ENCODE peak calls at places on chromosome 10, in eight cellular contexts. One of them, this sample, is unnamed.

GRCh38 chr10:115624448-115624847 is 531.3 kb downstream of the ATRNL1 start:
- DNase-seq in PC-3: no peak
- DNase-seq in MM.1S: no peak
- DNase-seq in neural progenitor cell: no peak
- DNase-seq in hepatocyte: peak; percentile 5
- DNase-seq in SK-N-SH: no peak
- DNase-seq in HCT116: no peak
- DNase-seq in GM23248: no peak
- DNase-seq in this sample: no peak

GRCh38 chr10:119687192-119688032 is 36.2 kb downstream of the BAG3 start:
- DNase-seq in neural progenitor cell: peak; percentile 81
- DNase-seq in HCT116: no peak
- DNase-seq in PC-3: peak; percentile 31
- DNase-seq in SK-N-SH: no peak
- DNase-seq in GM23248: no peak
- DNase-seq in MM.1S: no peak
- DNase-seq in hepatocyte: peak; percentile 33
- DNase-seq in this sample: no peak

GRCh38 chr10:83076443-83076842 is 1062.9 kb upstream of the GHITM start:
- DNase-seq in HCT116: no peak
- DNase-seq in neural progenitor cell: no peak
- DNase-seq in hepatocyte: no peak
- DNase-seq in MM.1S: no peak
- DNase-seq in PC-3: no peak
- DNase-seq in GM23248: no peak
- DNase-seq in SK-N-SH: no peak
- DNase-seq in this sample: no peak

GRCh38 chr10:83127942-83128575 is 1011.2 kb upstream of the GHITM start:
- DNase-seq in GM23248: no peak
- DNase-seq in SK-N-SH: no peak
- DNase-seq in PC-3: no peak
- DNase-seq in hepatocyte: no peak
- DNase-seq in HCT116: no peak
- DNase-seq in MM.1S: no peak
- DNase-seq in neural progenitor cell: no peak
- DNase-seq in this sample: no peak

GRCh38 chr10:17787087-17787942 is 21.8 kb upstream of the MRC1 start:
- DNase-seq in hepatocyte: peak; percentile 78
- DNase-seq in HCT116: peak; percentile 62
- DNase-seq in neural progenitor cell: no peak
- DNase-seq in PC-3: peak; percentile 81
- DNase-seq in MM.1S: no peak
- DNase-seq in GM23248: peak; percentile 97
- DNase-seq in SK-N-SH: no peak
- DNase-seq in this sample: no peak

GRCh38 chr10:94150541-94151184 is 156.9 kb downstream of the PLCE1 start:
- DNase-seq in MM.1S: no peak
- DNase-seq in hepatocyte: no peak
- DNase-seq in HCT116: no peak
- DNase-seq in neural progenitor cell: no peak
- DNase-seq in SK-N-SH: no peak
- DNase-seq in GM23248: no peak
- DNase-seq in PC-3: no peak
- DNase-seq in this sample: no peak

GRCh38 chr10:69742928-69743602 is 58.6 kb upstream of the COL13A1 start:
- DNase-seq in GM23248: peak; percentile 63
- DNase-seq in HCT116: peak; percentile 18
- DNase-seq in hepatocyte: peak; percentile 55
- DNase-seq in PC-3: peak; percentile 56
- DNase-seq in SK-N-SH: peak; percentile 64
- DNase-seq in MM.1S: no peak
- DNase-seq in neural progenitor cell: peak; percentile 72
- DNase-seq in this sample: no peak

GRCh38 chr10:72080042-72081035 is 8.0 kb downstream of the SPOCK2 start:
- DNase-seq in GM23248: no peak
- DNase-seq in SK-N-SH: no peak
- DNase-seq in MM.1S: no peak
- DNase-seq in PC-3: peak; percentile 60
- DNase-seq in hepatocyte: no peak
- DNase-seq in HCT116: no peak
- DNase-seq in neural progenitor cell: no peak
- DNase-seq in this sample: no peak

GRCh38 chr10:90418869-90419652 is 438.8 kb downstream of the HTR7 start:
- DNase-seq in SK-N-SH: no peak
- DNase-seq in GM23248: no peak
- DNase-seq in MM.1S: no peak
- DNase-seq in PC-3: peak; percentile 85
- DNase-seq in HCT116: peak; percentile 8
- DNase-seq in hepatocyte: peak; percentile 48
- DNase-seq in neural progenitor cell: no peak
- DNase-seq in this sample: no peak

GRCh38 chr10:46543379-46544014 is 13.0 kb downstream of the GPRIN2 start:
- DNase-seq in PC-3: no peak
- DNase-seq in MM.1S: no peak
- DNase-seq in HCT116: no peak
- DNase-seq in neural progenitor cell: no peak
- DNase-seq in hepatocyte: no peak
- DNase-seq in SK-N-SH: peak; percentile 31
- DNase-seq in GM23248: no peak
- DNase-seq in this sample: no peak

GRCh38 chr10:80452688-80453391 is 1.3 kb upstream of the TSPAN14 start:
- DNase-seq in HCT116: no peak
- DNase-seq in hepatocyte: no peak
- DNase-seq in SK-N-SH: no peak
- DNase-seq in MM.1S: no peak
- DNase-seq in GM23248: no peak
- DNase-seq in neural progenitor cell: no peak
- DNase-seq in PC-3: no peak
- DNase-seq in this sample: no peak

GRCh38 chr10:110056822-110057221 is 49.0 kb downstream of the ADD3 start:
- DNase-seq in GM23248: peak; percentile 62
- DNase-seq in neural progenitor cell: no peak
- DNase-seq in PC-3: no peak
- DNase-seq in hepatocyte: no peak
- DNase-seq in SK-N-SH: no peak
- DNase-seq in HCT116: no peak
- DNase-seq in MM.1S: no peak
- DNase-seq in this sample: no peak

GRCh38 chr10:12332572-12333381 is 16.6 kb upstream of the CAMK1D start:
- DNase-seq in SK-N-SH: no peak
- DNase-seq in hepatocyte: no peak
- DNase-seq in GM23248: peak; percentile 35
- DNase-seq in HCT116: no peak
- DNase-seq in neural progenitor cell: no peak
- DNase-seq in PC-3: no peak
- DNase-seq in MM.1S: no peak
- DNase-seq in this sample: no peak

GRCh38 chr10:1968257-1969025 is 231.1 kb upstream of the ADARB2 start:
- DNase-seq in HCT116: no peak
- DNase-seq in SK-N-SH: no peak
- DNase-seq in MM.1S: no peak
- DNase-seq in neural progenitor cell: no peak
- DNase-seq in GM23248: no peak
- DNase-seq in PC-3: no peak
- DNase-seq in hepatocyte: no peak
- DNase-seq in this sample: no peak

GRCh38 chr10:10911035-10911434 is 106.6 kb upstream of the CELF2 start:
- DNase-seq in GM23248: no peak
- DNase-seq in HCT116: no peak
- DNase-seq in PC-3: no peak
- DNase-seq in MM.1S: no peak
- DNase-seq in SK-N-SH: no peak
- DNase-seq in hepatocyte: no peak
- DNase-seq in neural progenitor cell: no peak
- DNase-seq in this sample: no peak

GRCh38 chr10:132257271-132257670 is 50.5 kb downstream of the STK32C start:
- DNase-seq in HCT116: no peak
- DNase-seq in GM23248: peak; percentile 89
- DNase-seq in neural progenitor cell: no peak
- DNase-seq in SK-N-SH: peak; percentile 63
- DNase-seq in PC-3: peak; percentile 39
- DNase-seq in hepatocyte: no peak
- DNase-seq in MM.1S: no peak
- DNase-seq in this sample: no peak

GRCh38 chr10:58513189-58514101 is 773 bp downstream of the BICC1 start:
- DNase-seq in MM.1S: no peak
- DNase-seq in HCT116: no peak
- DNase-seq in GM23248: peak; percentile 70
- DNase-seq in PC-3: peak; percentile 71
- DNase-seq in neural progenitor cell: peak; percentile 73
- DNase-seq in hepatocyte: peak; percentile 42
- DNase-seq in SK-N-SH: peak; percentile 63
- DNase-seq in this sample: no peak

DNA sequence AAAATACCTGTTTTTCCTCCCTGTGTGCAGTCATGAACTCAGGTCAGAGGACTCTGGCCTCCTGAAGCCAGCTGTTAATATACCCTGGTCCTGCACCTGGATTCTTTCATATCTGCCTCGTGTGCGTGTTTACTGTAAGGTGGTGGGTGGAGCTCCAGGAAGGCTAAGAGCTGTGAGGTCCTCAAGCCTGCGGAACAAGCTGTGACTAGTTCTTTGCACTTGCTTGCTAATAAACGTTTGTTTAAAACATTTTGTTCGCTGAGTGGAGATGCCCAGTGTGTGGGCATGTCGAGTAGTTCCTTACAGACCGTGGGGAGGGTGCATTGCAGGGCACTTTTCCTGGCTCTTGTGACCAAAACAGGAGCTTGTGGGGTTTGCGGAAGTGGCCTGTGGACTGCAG is 139.0 kb downstream of the DOCK1 start:
- DNase-seq in SK-N-SH: no peak
- DNase-seq in HCT116: no peak
- DNase-seq in neural progenitor cell: no peak
- DNase-seq in GM23248: no peak
- DNase-seq in PC-3: no peak
- DNase-seq in MM.1S: no peak
- DNase-seq in hepatocyte: peak; percentile 59
- DNase-seq in this sample: no peak
- H3K4me3 ChIP-seq in SK-N-SH: no peak overlapping the region
- H3K4me3 ChIP-seq in HCT116: no peak overlapping the region
- H3K4me3 ChIP-seq in neural progenitor cell: no peak overlapping the region
- H3K4me3 ChIP-seq in GM23248: no peak overlapping the region
- H3K4me3 ChIP-seq in PC-3: no peak overlapping the region
- H3K4me3 ChIP-seq in MM.1S: no peak overlapping the region
- H3K4me3 ChIP-seq in hepatocyte: no peak overlapping the region
- H3K4me3 ChIP-seq in this sample: no peak overlapping the region

GRCh38 chr10:130515670-130516069 is 379.5 kb downstream of the GLRX3 start:
- DNase-seq in MM.1S: no peak
- DNase-seq in SK-N-SH: no peak
- DNase-seq in HCT116: no peak
- DNase-seq in PC-3: no peak
- DNase-seq in hepatocyte: no peak
- DNase-seq in neural progenitor cell: no peak
- DNase-seq in GM23248: no peak
- DNase-seq in this sample: no peak

GRCh38 chr10:130510755-130511154 is 374.6 kb downstream of the GLRX3 start:
- DNase-seq in MM.1S: no peak
- DNase-seq in HCT116: no peak
- DNase-seq in GM23248: no peak
- DNase-seq in hepatocyte: no peak
- DNase-seq in SK-N-SH: no peak
- DNase-seq in PC-3: no peak
- DNase-seq in neural progenitor cell: no peak
- DNase-seq in this sample: no peak

GRCh38 chr10:130513686-130514476 is 377.7 kb downstream of the GLRX3 start:
- DNase-seq in HCT116: no peak
- DNase-seq in MM.1S: no peak
- DNase-seq in PC-3: no peak
- DNase-seq in SK-N-SH: no peak
- DNase-seq in neural progenitor cell: no peak
- DNase-seq in GM23248: no peak
- DNase-seq in hepatocyte: no peak
- DNase-seq in this sample: no peak

GRCh38 chr10:130511801-130512200 is 375.6 kb downstream of the GLRX3 start:
- DNase-seq in MM.1S: peak; percentile 79
- DNase-seq in hepatocyte: no peak
- DNase-seq in SK-N-SH: no peak
- DNase-seq in PC-3: no peak
- DNase-seq in HCT116: no peak
- DNase-seq in neural progenitor cell: no peak
- DNase-seq in GM23248: no peak
- DNase-seq in this sample: no peak

DNA sequence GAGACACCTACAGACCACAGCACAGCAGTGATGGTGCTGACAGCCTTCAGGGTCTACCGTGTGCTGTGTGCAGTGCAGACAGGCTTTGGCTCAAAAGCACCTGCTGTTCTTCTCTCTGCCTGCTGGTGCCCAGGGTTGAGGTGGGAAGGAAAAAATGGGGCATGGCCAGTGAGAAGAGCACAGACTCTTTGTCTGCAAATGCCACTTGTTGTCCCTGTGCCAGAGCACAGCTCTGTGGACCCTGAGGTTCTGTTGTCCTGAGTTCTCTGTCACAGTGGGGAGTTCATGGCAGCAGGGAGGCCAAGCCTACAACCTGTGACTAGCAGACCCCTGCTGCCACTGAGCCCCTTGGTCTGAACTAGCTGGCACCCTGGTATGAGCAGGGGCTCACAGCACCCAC is 376.7 kb downstream of the GLRX3 start:
- DNase-seq in GM23248: no peak
- DNase-seq in neural progenitor cell: no peak
- DNase-seq in hepatocyte: no peak
- DNase-seq in SK-N-SH: no peak
- DNase-seq in MM.1S: peak; percentile 9
- DNase-seq in HCT116: no peak
- DNase-seq in PC-3: no peak
- DNase-seq in this sample: no peak
- H3K9me3 ChIP-seq in GM23248: no peaks in the 10 kb centered on the region
- H3K9me3 ChIP-seq in neural progenitor cell: no peaks in the 10 kb centered on the region
- H3K9me3 ChIP-seq in hepatocyte: no peaks in the 10 kb centered on the region
- H3K9me3 ChIP-seq in SK-N-SH: no peaks in the 10 kb centered on the region
- H3K9me3 ChIP-seq in MM.1S: no peaks in the 10 kb centered on the region
- H3K9me3 ChIP-seq in HCT116: no peaks in the 10 kb centered on the region
- H3K9me3 ChIP-seq in PC-3: no peaks in the 10 kb centered on the region
- H3K9me3 ChIP-seq in this sample: no peaks in the 10 kb centered on the region

GRCh38 chr10:22464966-22465627 is 119.8 kb downstream of the SPAG6 start:
- DNase-seq in PC-3: no peak
- DNase-seq in HCT116: no peak
- DNase-seq in neural progenitor cell: no peak
- DNase-seq in hepatocyte: no peak
- DNase-seq in GM23248: no peak
- DNase-seq in SK-N-SH: no peak
- DNase-seq in MM.1S: no peak
- DNase-seq in this sample: no peak
- TF ChIP-seq EZH2phosphoT487 in PC-3: no peak
- TF ChIP-seq EZH2phosphoT487 in HCT116: no peak
- TF ChIP-seq EZH2phosphoT487 in neural progenitor cell: no peak
- TF ChIP-seq EZH2phosphoT487 in hepatocyte: no peak
- TF ChIP-seq EZH2phosphoT487 in GM23248: no peak
- TF ChIP-seq EZH2phosphoT487 in SK-N-SH: no peak
- TF ChIP-seq EZH2phosphoT487 in MM.1S: no peak
- TF ChIP-seq EZH2phosphoT487 in this sample: no peak

DNA sequence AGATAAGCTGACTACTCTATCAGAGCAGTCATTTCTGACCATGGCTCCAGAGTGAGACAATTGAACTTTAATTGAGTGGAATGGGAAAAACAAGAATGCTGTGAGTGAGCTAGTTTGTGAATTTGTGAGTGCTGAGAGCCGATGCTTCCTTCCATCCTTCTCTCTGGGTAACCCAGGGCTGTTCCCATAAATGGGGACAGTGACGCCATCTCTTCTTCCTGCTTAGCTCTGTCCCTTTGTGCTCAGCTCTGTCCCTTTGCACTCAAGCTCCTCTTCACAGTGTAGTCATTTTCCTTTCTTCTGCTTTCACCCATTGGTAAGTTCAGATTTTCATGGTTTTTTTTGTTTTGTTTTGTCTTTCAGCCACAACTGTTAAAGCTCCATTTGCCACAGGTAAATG is 24.4 kb downstream of the C10orf120 start:
- DNase-seq in PC-3: no peak
- DNase-seq in neural progenitor cell: no peak
- DNase-seq in MM.1S: no peak
- DNase-seq in hepatocyte: no peak
- DNase-seq in HCT116: no peak
- DNase-seq in SK-N-SH: no peak
- DNase-seq in GM23248: no peak
- DNase-seq in this sample: no peak
- H3K4me3 ChIP-seq in PC-3: no peak overlapping the region
- H3K4me3 ChIP-seq in neural progenitor cell: no peak overlapping the region
- H3K4me3 ChIP-seq in MM.1S: no peak overlapping the region
- H3K4me3 ChIP-seq in hepatocyte: no peak overlapping the region
- H3K4me3 ChIP-seq in HCT116: no peak overlapping the region
- H3K4me3 ChIP-seq in SK-N-SH: no peak overlapping the region
- H3K4me3 ChIP-seq in GM23248: no peak overlapping the region
- H3K4me3 ChIP-seq in this sample: no peak overlapping the region

This sample was measured in OCI-LY7.